ENCODE peak calls at places on chromosomes 3 and 15, in six cellular contexts. E is HCEC 1CT; Y is adrenal gland; K is erythroblast; X is M059J; B is effector memory CD8-positive, alpha-beta T cell. U is an unnamed sample.
A peak's percentile ranks its signal among the peaks of the same experiment; 100 is the strongest.

GRCh38 chr3:10707089-10707983 is 108.7 kb upstream of the SLC6A11 start:
- DNase-seq in E (no peak), Y (no peak), K (no peak), X (no peak), B (no peak), U (no peak)

GRCh38 chr15:30885814-30886213 is 17.9 kb upstream of the FAN1 start:
- DNase-seq in E (no peak), Y (no peak), K (peak; percentile 5), X (peak; percentile 20), B (no peak), U (no peak)

GRCh38 chr15:67149859-67150824 is 84.7 kb downstream of the SMAD3 start:
- DNase-seq in E (peak; percentile 98), Y (peak; percentile 89), K (no peak), X (peak; percentile 99), B (no peak), U (no peak)

GRCh38 chr15:76903251-76903681 is 1.9 kb downstream of the SCAPER start:
- DNase-seq in E (peak; percentile 70), Y (no peak), K (peak; percentile 15), X (peak; percentile 46), B (no peak), U (peak; percentile 44)

GRCh38 chr3:172271386-172271976 is 176.8 kb downstream of the GHSR start:
- DNase-seq in E (no peak), Y (no peak), K (no peak), X (no peak), B (no peak), U (no peak)

GRCh38 chr15:90750186-90750585 is 33.0 kb downstream of the BLM start:
- DNase-seq in E (no peak), Y (no peak), K (no peak), X (no peak), B (no peak), U (peak; percentile 84)

GRCh38 chr3:138477120-138477519 is 42.7 kb downstream of the ESYT3 start:
- DNase-seq in E (no peak), Y (no peak), K (no peak), X (no peak), B (no peak), U (no peak)

GRCh38 chr15:77107068-77107467 is 36.2 kb upstream of the TSPAN3 start:
- DNase-seq in E (no peak), Y (peak; percentile 25), K (no peak), X (no peak), B (no peak), U (peak; percentile 22)

GRCh38 chr3:160435747-160436146 is 13.8 kb downstream of the TRIM59 start:
- DNase-seq in E (no peak), Y (no peak), K (no peak), X (no peak), B (no peak), U (no peak)

GRCh38 chr3:64327039-64327804 is 102.0 kb upstream of the PRICKLE2 start:
- DNase-seq in E (no peak), Y (peak; percentile 47), K (no peak), X (no peak), B (no peak), U (no peak)

GRCh38 chr15:20345401-20345958 is 196.1 kb downstream of the GOLGA6L6 start:
- DNase-seq in E (no peak), Y (no peak), K (no peak), X (no peak), B (no peak), U (no peak)

GRCh38 chr3:53196575-53197407 is 35.8 kb downstream of the PRKCD start:
- DNase-seq in E (no peak), Y (peak; percentile 39), K (peak; percentile 57), X (no peak), B (no peak), U (peak; percentile 85)

GRCh38 chr15:94269954-94270353 is 38.6 kb downstream of the MCTP2 start:
- DNase-seq in E (no peak), Y (no peak), K (no peak), X (no peak), B (no peak), U (no peak)

GRCh38 chr3:11499144-11499543 is 144.6 kb downstream of the VGLL4 start:
- DNase-seq in E (peak; percentile 99), Y (no peak), K (no peak), X (peak; percentile 96), B (no peak), U (no peak)

U was measured in GF-D8.